ENCODE peak calls at places on chromosomes 13 and 19, in five cellular contexts. T is left ventricle myocardium inferior, U is small intestine, M is Peyer's patch, J is psoas muscle. A is an unnamed sample.

GRCh38 chr13:85910962-85911361 is 111.7 kb upstream of the SLITRK6 start:
- DNase-seq in T (no peak), U (no peak), M (no peak), J (no peak), A (no peak)

GRCh38 chr13:50810998-50811397 is 32.5 kb downstream of the DLEU7 start:
- DNase-seq in T (no peak), U (no peak), M (no peak), J (no peak), A (no peak)

GRCh38 chr13:108700421-108701170 is 71.2 kb downstream of the MYO16 start:
- DNase-seq in T (no peak), U (no peak), M (no peak), J (no peak), A (no peak)

GRCh38 chr19:3538258-3538929 is 580 bp upstream of the TEKTIP1 start:
- DNase-seq in T (no peak), U (no peak), M (no peak), J (no peak), A (no peak)

GRCh38 chr19:16067205-16067938 is 8.9 kb upstream of the TPM4 start:
- DNase-seq in T (no peak), U (peak; percentile 37), M (peak; percentile 70), J (peak; percentile 60), A (peak; percentile 93)

GRCh38 chr13:45434556-45435371 is 16.6 kb upstream of the SLC25A30 start:
- DNase-seq in T (no peak), U (no peak), M (no peak), J (no peak), A (no peak)

GRCh38 chr19:33350538-33351309 is 22.8 kb upstream of the CEBPG start:
- DNase-seq in T (no peak), U (no peak), M (no peak), J (peak; percentile 72), A (no peak)

GRCh38 chr13:77697208-77698103 is at the start of gene SLAIN1:
- DNase-seq in T (peak; percentile 81), U (peak; percentile 59), M (peak; percentile 76), J (peak; percentile 91), A (peak; percentile 92)

GRCh38 chr19:41987141-41987860 is 6.7 kb downstream of the ATP1A3 start:
- DNase-seq in T (no peak), U (no peak), M (no peak), J (no peak), A (no peak)

GRCh38 chr19:54218960-54219661 is 3.7 kb downstream of the LILRB3 start:
- DNase-seq in T (no peak), U (no peak), M (no peak), J (no peak), A (no peak)

GRCh38 chr13:31797154-31797775 is 57.9 kb downstream of the RXFP2 start:
- DNase-seq in T (no peak), U (peak; percentile 12), M (no peak), J (no peak), A (no peak)

GRCh38 chr13:114115191-114115671 is 17.2 kb downstream of the RASA3 start:
- DNase-seq in T (no peak), U (peak; percentile 89), M (peak; percentile 78), J (peak; percentile 77), A (peak; percentile 70)

GRCh38 chr13:27797228-27797624 is 4.9 kb downstream of the GSX1 start:
- DNase-seq in T (no peak), U (peak; percentile 33), M (no peak), J (no peak), A (no peak)

GRCh38 chr19:41935781-41936415 is 7.6 kb upstream of the ERFL start:
- DNase-seq in T (no peak), U (no peak), M (no peak), J (no peak), A (peak; percentile 69)

GRCh38 chr13:44191504-44192171 is 182.0 kb upstream of the SERP2 start:
- DNase-seq in T (no peak), U (peak; percentile 53), M (no peak), J (no peak), A (no peak)

GRCh38 chr19:5654931-5655330 is 25.4 kb downstream of the MICOS13 start:
- DNase-seq in T (no peak), U (no peak), M (no peak), J (no peak), A (no peak)

GRCh38 chr19:5648464-5648863 is 25.6 kb downstream of the SAFB start:
- DNase-seq in T (no peak), U (no peak), M (no peak), J (no peak), A (no peak)

GRCh38 chr19:5655412-5655811 is 24.9 kb downstream of the MICOS13 start:
- DNase-seq in T (no peak), U (peak; percentile 83), M (peak; percentile 60), J (no peak), A (no peak)

GRCh38 chr19:5652261-5652660 is 28.1 kb downstream of the MICOS13 start:
- DNase-seq in T (no peak), U (no peak), M (no peak), J (no peak), A (no peak)

DNA sequence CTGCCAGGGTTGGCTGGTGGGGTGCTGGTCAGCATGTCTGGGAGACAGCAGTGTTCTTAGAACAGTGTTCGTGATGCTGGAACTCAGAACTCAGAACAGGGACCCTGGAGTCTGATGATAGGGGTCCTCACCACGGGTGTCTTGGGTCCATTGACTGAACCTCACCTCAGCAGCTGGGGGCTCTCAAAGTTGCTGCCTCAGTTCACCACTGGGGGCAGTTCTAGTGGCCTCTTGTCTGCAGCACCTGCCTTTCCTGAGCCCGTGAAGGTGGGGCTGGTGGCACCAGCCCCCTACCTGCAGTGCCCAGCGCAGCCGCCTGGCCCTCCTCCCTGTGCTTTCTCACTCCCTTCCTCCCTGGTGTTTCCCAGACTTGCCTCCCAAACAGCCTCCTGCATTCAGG is 28.5 kb downstream of the SAFB start:
- DNase-seq in T (no peak), U (no peak), M (no peak), J (no peak), A (no peak)
- H3K36me3 ChIP-seq in T (peaks cover 92% of the 10 kb centered on the region), U (peaks cover 27% of the 10 kb centered on the region), M (peaks cover 9% of the 10 kb centered on the region), J (peaks cover 93% of the 10 kb centered on the region), A (peaks cover 92% of the 10 kb centered on the region)

GRCh38 chr19:45071969-45072790 is 4.1 kb downstream of the ZNF296 start:
- DNase-seq in T (no peak), U (no peak), M (no peak), J (no peak), A (peak; percentile 68)

GRCh38 chr19:45069056-45069455 is 7.2 kb downstream of the ZNF296 start:
- DNase-seq in T (peak; percentile 21), U (peak; percentile 52), M (peak; percentile 64), J (no peak), A (peak; percentile 60)

GRCh38 chr19:45070214-45070613 is 6.1 kb downstream of the ZNF296 start:
- DNase-seq in T (no peak), U (no peak), M (no peak), J (no peak), A (no peak)

GRCh38 chr19:45071545-45071938 is 4.7 kb downstream of the ZNF296 start:
- DNase-seq in T (no peak), U (no peak), M (no peak), J (no peak), A (no peak)

DNA sequence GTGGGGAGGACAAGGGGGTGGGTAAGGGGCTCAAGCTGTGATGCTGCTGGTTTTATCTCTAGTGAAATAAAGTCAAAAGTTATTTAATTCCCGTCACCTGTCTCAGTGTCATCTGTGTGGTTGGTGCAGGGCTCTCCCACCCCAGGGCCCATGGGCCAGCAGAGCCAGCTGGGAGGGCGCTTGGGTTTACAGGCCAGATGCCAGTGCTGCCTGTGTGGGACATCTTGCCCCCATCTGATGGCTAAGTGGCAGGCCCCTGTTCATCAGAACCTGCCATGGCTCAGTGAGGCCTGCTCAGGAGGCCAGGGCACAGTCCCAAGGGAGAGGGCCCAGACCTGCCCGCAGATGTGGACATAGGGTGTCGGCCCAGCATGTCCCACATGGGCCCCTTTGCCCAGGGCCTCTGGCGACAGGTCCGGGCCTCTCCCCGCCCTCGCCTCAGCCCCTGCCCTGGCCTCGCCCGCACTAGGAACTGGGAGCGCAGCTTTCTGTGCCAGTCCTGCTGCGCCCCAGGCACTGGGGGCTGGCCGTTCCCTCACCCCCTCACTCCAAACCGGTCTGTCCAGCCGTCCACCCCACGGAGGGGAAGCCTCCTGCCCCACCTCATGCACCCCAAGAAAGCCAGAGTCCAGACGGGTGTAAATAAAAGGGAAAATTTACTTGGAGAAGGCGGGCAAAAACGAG is 5.3 kb downstream of the ZNF296 start:
- DNase-seq in T (no peak), U (no peak), M (no peak), J (no peak), A (no peak)
- H3K36me3 ChIP-seq in T (peaks cover 57% of the 10 kb centered on the region), U (peaks cover 21% of the 10 kb centered on the region), M (no peaks in the 10 kb centered on the region), J (peaks cover 64% of the 10 kb centered on the region), A (peaks cover 55% of the 10 kb centered on the region)

DNA sequence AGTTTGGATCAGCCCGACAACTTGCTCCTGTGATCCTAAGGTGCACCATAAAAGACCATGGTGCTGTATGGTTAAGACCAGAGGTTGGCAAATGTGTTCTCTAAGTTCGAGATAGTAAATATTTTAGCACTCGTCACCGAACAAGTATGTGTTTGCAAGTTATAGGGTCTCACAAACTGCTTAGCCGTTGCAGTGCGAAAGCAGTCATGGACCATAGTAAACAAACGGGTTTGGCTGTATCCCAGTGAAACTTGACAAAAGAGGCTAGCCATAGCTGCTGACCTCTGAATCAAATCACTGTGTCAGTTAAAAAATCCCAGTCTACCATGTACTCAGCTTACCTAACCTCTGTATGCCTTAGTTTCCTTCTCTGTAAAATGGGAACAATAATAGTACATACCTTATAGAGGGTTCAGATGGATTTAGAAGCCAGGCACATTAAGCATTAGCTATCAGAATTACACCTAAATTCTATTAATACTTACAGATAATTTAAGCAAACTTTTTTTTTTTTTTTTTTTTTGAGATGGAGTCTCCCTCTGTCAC is 72.1 kb downstream of the IPO5 start:
- DNase-seq in T (no peak), U (no peak), M (no peak), J (no peak), A (no peak)
- H3K36me3 ChIP-seq in T (peaks cover 18% of the 10 kb centered on the region), U (peaks cover 2% of the 10 kb centered on the region), M (no peaks in the 10 kb centered on the region), J (peaks cover 39% of the 10 kb centered on the region), A (peaks cover 25% of the 10 kb centered on the region)

GRCh38 chr19:6014551-6015135 is 36.7 kb upstream of the RANBP3 start:
- DNase-seq in T (no peak), U (no peak), M (peak; percentile 37), J (peak; percentile 34), A (no peak)
- H3K36me3 ChIP-seq in T (peaks cover 29% of the 10 kb centered on the region), U (no peaks in the 10 kb centered on the region), M (no peaks in the 10 kb centered on the region), J (no peaks in the 10 kb centered on the region), A (peaks cover 21% of the 10 kb centered on the region)

DNA sequence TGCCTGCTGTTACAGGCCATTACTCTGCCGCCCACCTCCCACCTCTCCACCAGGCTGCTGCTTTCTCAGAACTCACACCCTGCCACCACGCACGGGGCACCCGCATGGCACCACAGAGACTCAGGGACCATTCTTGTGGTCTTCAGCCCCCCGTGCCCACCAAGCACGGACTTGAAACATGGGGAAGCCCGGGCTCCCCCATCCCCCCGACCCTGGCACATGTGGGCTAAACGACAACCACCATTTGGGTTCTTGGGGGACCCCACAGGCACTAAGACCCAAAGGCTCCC is 23.1 kb upstream of the TINCR start:
- DNase-seq in T (no peak), U (no peak), M (no peak), J (no peak), A (no peak)
- H3K36me3 ChIP-seq in T (peaks cover 98% of the 10 kb centered on the region), U (peaks cover 33% of the 10 kb centered on the region), M (no peaks in the 10 kb centered on the region), J (peaks cover 96% of the 10 kb centered on the region), A (peaks cover 99% of the 10 kb centered on the region)